ENCODE peak calls at places on chromosome 1, in five cellular contexts. O is stomach, N is psoas muscle, F is AG04450, R is substantia nigra. X is an unnamed sample.

GRCh38 chr1:199113265-199113869 is 474.5 kb downstream of the PTPRC start:
- DNase-seq in N (no peak), F (no peak), O (peak; percentile 34), R (no peak), X (no peak)

GRCh38 chr1:220544901-220545303 is 17.0 kb downstream of the MARK1 start:
- DNase-seq in R (no peak), O (no peak), F (no peak), N (no peak), X (no peak)

GRCh38 chr1:202081992-202082391 is 40.7 kb upstream of the GPR37L1 start:
- DNase-seq in R (no peak), F (no peak), N (no peak), O (no peak), X (no peak)

GRCh38 chr1:226938903-226939438 is 1.1 kb upstream of the COQ8A start:
- DNase-seq in O (no peak), N (no peak), F (no peak), R (no peak), X (no peak)

GRCh38 chr1:39006726-39007645 is 15.9 kb downstream of the AKIRIN1 start:
- DNase-seq in R (no peak), N (no peak), F (no peak), O (no peak), X (no peak)

GRCh38 chr1:23452011-23452411 is 27.5 kb upstream of the TCEA3 start:
- DNase-seq in N (peak; percentile 52), O (peak; percentile 96), R (no peak), F (no peak), X (peak; percentile 81)

GRCh38 chr1:117838911-117839310 is 90.5 kb downstream of the GDAP2 start:
- DNase-seq in N (no peak), O (no peak), F (no peak), R (no peak), X (no peak)

GRCh38 chr1:164417016-164417704 is 141.8 kb upstream of the PBX1 start:
- DNase-seq in N (no peak), F (no peak), O (no peak), R (no peak), X (no peak)

GRCh38 chr1:182054698-182055326 is 6.7 kb downstream of the ZNF648 start:
- DNase-seq in O (no peak), F (no peak), N (no peak), R (no peak), X (no peak)

GRCh38 chr1:203349757-203350522 is 982 bp downstream of the FMOD start:
- DNase-seq in R (peak; percentile 44), O (no peak), N (no peak), F (no peak), X (no peak)

GRCh38 chr1:198756470-198756869 is 117.6 kb downstream of the PTPRC start:
- DNase-seq in R (no peak), N (no peak), F (no peak), O (no peak), X (no peak)

GRCh38 chr1:170533331-170533730 is 1.4 kb downstream of the GORAB start:
- DNase-seq in N (no peak), R (no peak), O (no peak), F (no peak), X (no peak)

GRCh38 chr1:85582687-85583354 is 2.3 kb downstream of the CCN1 start:
- DNase-seq in N (no peak), R (no peak), F (no peak), O (no peak), X (no peak)

GRCh38 chr1:162161921-162162550 is 92.5 kb downstream of the NOS1AP start:
- DNase-seq in O (no peak), F (no peak), R (no peak), N (no peak), X (no peak)

GRCh38 chr1:181117648-181118449 is 29.3 kb downstream of the IER5 start:
- DNase-seq in O (peak; percentile 50), N (no peak), F (no peak), R (no peak), X (no peak)

GRCh38 chr1:241250465-241250864 is 106.5 kb downstream of the RGS7 start:
- DNase-seq in R (no peak), O (no peak), F (no peak), N (no peak), X (no peak)

GRCh38 chr1:201656670-201657032 is 117.7 kb downstream of the NAV1 start:
- DNase-seq in N (peak; percentile 27), F (no peak), O (no peak), R (no peak), X (no peak)

GRCh38 chr1:244221961-244222360 is 170.9 kb downstream of the ZBTB18 start:
- DNase-seq in F (no peak), O (no peak), N (no peak), R (no peak), X (no peak)

GRCh38 chr1:17878837-17879236 is 123.7 kb downstream of the ACTL8 start:
- DNase-seq in F (peak; percentile 63), N (peak; percentile 11), O (no peak), R (no peak), X (no peak)

GRCh38 chr1:39987869-39988268 is 32.9 kb downstream of the MFSD2A start:
- DNase-seq in N (no peak), R (no peak), O (no peak), F (no peak), X (no peak)

GRCh38 chr1:54347955-54348699 is 58.1 kb downstream of the SSBP3 start:
- DNase-seq in F (no peak), R (no peak), O (peak; percentile 91), N (no peak), X (peak; percentile 62)

GRCh38 chr1:176119549-176119948 is 87.5 kb downstream of the COP1 start:
- DNase-seq in N (no peak), F (no peak), O (no peak), R (no peak), X (no peak)

GRCh38 chr1:231743966-231744365 is 117.4 kb downstream of the DISC1 start:
- DNase-seq in F (no peak), N (no peak), R (no peak), O (no peak), X (no peak)

GRCh38 chr1:207040181-207040533 is 7.6 kb upstream of the C1orf116 start:
- DNase-seq in N (no peak), O (no peak), F (no peak), R (no peak), X (no peak)

GRCh38 chr1:63317007-63317813 is 5.2 kb upstream of the FOXD3 start:
- DNase-seq in N (peak; percentile 62), R (no peak), O (peak; percentile 85), F (no peak), X (peak; percentile 77)

GRCh38 chr1:30783244-30783915 is 25.8 kb upstream of the LAPTM5 start:
- DNase-seq in O (no peak), N (peak; percentile 58), R (no peak), F (no peak), X (peak; percentile 62)

DNA sequence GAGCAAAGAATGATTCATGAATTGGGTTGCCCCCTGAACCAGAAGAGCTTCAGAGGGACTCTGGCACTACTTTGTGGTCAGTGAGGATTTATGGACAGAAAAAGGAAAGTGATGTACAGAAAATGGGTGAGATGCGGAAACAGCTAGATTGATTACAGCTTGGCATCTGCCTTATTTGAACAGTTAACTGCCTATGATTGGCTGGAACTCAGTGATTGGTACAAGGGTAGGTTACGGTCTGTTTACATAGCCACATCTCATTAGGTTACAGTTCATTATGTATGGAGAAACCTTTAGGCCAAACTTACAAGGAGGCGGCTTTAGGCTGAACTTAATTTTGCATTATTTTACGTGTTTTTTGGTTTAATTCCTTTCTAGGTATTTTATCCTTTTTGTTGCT is 29.0 kb upstream of the RHOU start:
- DNase-seq in R (no peak), O (no peak), N (no peak), F (no peak), X (no peak)
- H3K27ac ChIP-seq in R (no peak overlapping the region), O (no peak overlapping the region), N (no peak overlapping the region), F (no peak overlapping the region), X (peak overlapping the region; percentile 72)

GRCh38 chr1:36906555-36906954 is 127.8 kb downstream of the GRIK3 start:
- DNase-seq in F (no peak), N (no peak), O (no peak), R (no peak), X (no peak)
- H3K27ac ChIP-seq in F (no peak overlapping the region), N (no peak overlapping the region), O (no peak overlapping the region), R (no peak overlapping the region), X (no peak overlapping the region)

GRCh38 chr1:43569175-43569574 is 38.5 kb downstream of the PTPRF start:
- DNase-seq in N (no peak), R (no peak), F (no peak), O (no peak), X (no peak)

GRCh38 chr1:43563779-43564616 is 33.3 kb downstream of the PTPRF start:
- DNase-seq in F (no peak), N (no peak), O (no peak), R (no peak), X (no peak)

GRCh38 chr1:43566382-43567035 is 35.8 kb downstream of the PTPRF start:
- DNase-seq in O (no peak), N (no peak), F (no peak), R (no peak), X (no peak)

GRCh38 chr1:43564617-43565348 is 34.1 kb downstream of the PTPRF start:
- DNase-seq in N (no peak), F (no peak), O (no peak), R (no peak), X (no peak)

GRCh38 chr1:43565600-43566360 is 35.1 kb downstream of the PTPRF start:
- DNase-seq in R (peak; percentile 21), O (peak; percentile 55), F (no peak), N (peak; percentile 63), X (peak; percentile 56)
- H3K27ac ChIP-seq in R (peak overlapping the region; percentile 72), O (no peak overlapping the region), F (no peak overlapping the region), N (no peak overlapping the region), X (no peak overlapping the region)

GRCh38 chr1:31957701-31958674 is 19.8 kb upstream of the PTP4A2 start:
- DNase-seq in F (no peak), O (no peak), R (no peak), N (no peak), X (no peak)
- H3K27ac ChIP-seq in F (no peak overlapping the region), O (peak overlapping the region; percentile 91), R (no peak overlapping the region), N (peak overlapping the region; percentile 97), X (no peak overlapping the region)

GRCh38 chr1:153647375-153647714 is 11.2 kb upstream of the SNAPIN start:
- DNase-seq in O (no peak), N (no peak), R (no peak), F (no peak), X (no peak)

GRCh38 chr1:153649137-153649866 is 9.2 kb upstream of the SNAPIN start:
- DNase-seq in R (no peak), O (peak; percentile 87), N (no peak), F (no peak), X (no peak)

GRCh38 chr1:153643825-153644224 is 10.0 kb downstream of the CHTOP start:
- DNase-seq in R (no peak), N (no peak), O (no peak), F (no peak), X (no peak)

GRCh38 chr1:153648000-153648643 is 10.4 kb upstream of the SNAPIN start:
- DNase-seq in N (no peak), F (no peak), O (no peak), R (no peak), X (peak; percentile 40)

GRCh38 chr1:153646672-153647374 is 11.7 kb upstream of the SNAPIN start:
- DNase-seq in R (no peak), N (no peak), O (no peak), F (no peak), X (no peak)
- H3K27ac ChIP-seq in R (peak overlapping the region; percentile 52), N (peak overlapping the region; percentile 43), O (no peak overlapping the region), F (no peak overlapping the region), X (no peak overlapping the region)

GRCh38 chr1:154848983-154849382 is 21.1 kb downstream of the KCNN3 start:
- DNase-seq in N (no peak), O (no peak), F (no peak), R (no peak), X (no peak)
- H3K27ac ChIP-seq in N (peak overlapping the region; percentile 96), O (no peak overlapping the region), F (no peak overlapping the region), R (no peak overlapping the region), X (no peak overlapping the region)

GRCh38 chr1:160209656-160210046 is 4.5 kb downstream of the PEA15 start:
- DNase-seq in F (no peak), R (no peak), N (peak; percentile 44), O (no peak), X (no peak)
- H3K27ac ChIP-seq in F (no peak overlapping the region), R (peak overlapping the region; percentile 85), N (peak overlapping the region; percentile 24), O (no peak overlapping the region), X (no peak overlapping the region)